ENCODE peak calls at places on chromosomes 5 and 9, in four cellular contexts. F is PC-3, K is fibroblast of lung, Q is GM23248. R is an unnamed sample.

GRCh38 chr5:72951850-72952468 is 3.9 kb upstream of the FCHO2 start:
- DNase-seq in K (peak), Q (peak), F (peak), R (peak)

GRCh38 chr9:133575673-133576590 is 33.3 kb downstream of the FAM163B start:
- DNase-seq in Q (no peak), F (no peak), K (no peak), R (no peak)

GRCh38 chr5:177307544-177308363 is 3.9 kb downstream of the MXD3 start:
- DNase-seq in Q (no peak), K (no peak), F (no peak), R (no peak)

GRCh38 chr5:154519375-154519774 is 41.3 kb upstream of the HAND1 start:
- DNase-seq in Q (peak), F (peak), K (peak), R (peak)

GRCh38 chr5:177131711-177132503 is 1.7 kb upstream of the NSD1 start:
- DNase-seq in Q (no peak), K (no peak), F (no peak), R (no peak)

GRCh38 chr9:83511051-83511450 is 27.1 kb downstream of the FRMD3 start:
- DNase-seq in K (peak), Q (peak), F (peak), R (peak)

GRCh38 chr9:7103382-7104170 is 345.8 kb downstream of the KDM4C start:
- DNase-seq in F (peak), K (peak), Q (no peak), R (peak)

GRCh38 chr5:130066644-130067043 is 162.4 kb downstream of the CHSY3 start:
- DNase-seq in F (no peak), K (peak), Q (peak), R (no peak)

GRCh38 chr9:126514037-126514821 is 99.5 kb upstream of the LMX1B start:
- DNase-seq in Q (peak), F (peak), K (peak), R (peak)

GRCh38 chr5:130923543-130924159 is 241.4 kb downstream of the HINT1 start:
- DNase-seq in Q (peak), F (no peak), K (peak), R (no peak)

GRCh38 chr9:16901589-16901988 is 31.1 kb upstream of the BNC2 start:
- DNase-seq in Q (peak), K (peak), F (peak), R (peak)

GRCh38 chr5:83595217-83595616 is 123.7 kb downstream of the VCAN start:
- DNase-seq in K (no peak), Q (no peak), F (peak), R (no peak)

GRCh38 chr5:157108961-157109360 is at the start of gene HAVCR2:
- DNase-seq in K (no peak), F (no peak), Q (no peak), R (no peak)

GRCh38 chr5:151222769-151223446 is 984 bp downstream of the CCDC69 start:
- DNase-seq in K (no peak), F (peak), Q (no peak), R (no peak)

GRCh38 chr5:133274597-133274935 is 222.8 kb downstream of the HSPA4 start:
- DNase-seq in Q (peak), K (no peak), F (no peak), R (no peak)

GRCh38 chr9:113992276-113992951 is 85.7 kb downstream of the AMBP start:
- DNase-seq in Q (no peak), K (no peak), F (no peak), R (no peak)

GRCh38 chr9:89377411-89377810 is 59.1 kb downstream of the SECISBP2 start:
- DNase-seq in K (no peak), F (no peak), Q (no peak), R (no peak)

GRCh38 chr9:37575511-37575914 is 667 bp downstream of the FBXO10 start:
- DNase-seq in Q (peak), K (no peak), F (no peak), R (no peak)

GRCh38 chr9:89376741-89377140 is 58.4 kb downstream of the SECISBP2 start:
- DNase-seq in K (no peak), F (no peak), Q (no peak), R (no peak)

GRCh38 chr9:122203995-122204394 is 24.8 kb downstream of the LHX6 start:
- DNase-seq in F (no peak), Q (no peak), K (no peak), R (no peak)

GRCh38 chr9:112844771-112845542 is 45.7 kb downstream of the SLC46A2 start:
- DNase-seq in K (peak), F (peak), Q (peak), R (peak)

GRCh38 chr5:6717247-6717646 is 4.0 kb downstream of the TENT4A start:
- DNase-seq in F (no peak), K (no peak), Q (no peak), R (no peak)

GRCh38 chr9:133976191-133976861 is 15.8 kb downstream of the VAV2 start:
- DNase-seq in Q (no peak), F (no peak), K (no peak), R (no peak)

GRCh38 chr5:26023361-26023760 is 1015.0 kb downstream of the CDH9 start:
- DNase-seq in F (no peak), K (no peak), Q (no peak), R (no peak)

GRCh38 chr9:32551491-32552049 is 557 bp upstream of the SMIM27 start:
- DNase-seq in F (peak), K (peak), Q (peak), R (no peak)

GRCh38 chr9:32394381-32395049 is 10.1 kb downstream of the ACO1 start:
- DNase-seq in Q (no peak), F (peak), K (peak), R (peak)

GRCh38 chr5:95178046-95178651 is 106.7 kb downstream of the MCTP1 start:
- DNase-seq in Q (peak), F (peak), K (peak), R (no peak)

GRCh38 chr9:21392270-21392669 is 7.1 kb upstream of the IFNA2 start:
- DNase-seq in F (peak), Q (peak), K (no peak), R (peak)

GRCh38 chr9:121398374-121398773 is 28.3 kb upstream of the STOM start:
- DNase-seq in F (peak), K (peak), Q (peak), R (peak)

GRCh38 chr5:92605591-92605990 is 975.4 kb downstream of the NR2F1-AS1 start:
- DNase-seq in Q (no peak), F (no peak), K (no peak), R (no peak)

GRCh38 chr5:169805527-169805934 is 168.5 kb downstream of the DOCK2 start:
- DNase-seq in Q (peak), K (peak), F (no peak), R (no peak)

GRCh38 chr5:179126506-179126991 is 66.4 kb downstream of the ZNF354C start:
- DNase-seq in F (no peak), Q (no peak), K (no peak), R (no peak)

GRCh38 chr5:148708854-148709253 is 54.5 kb upstream of the HTR4 start:
- DNase-seq in F (peak), K (no peak), Q (no peak), R (no peak)

GRCh38 chr9:93305497-93306020 is 121.6 kb downstream of the WNK2 start:
- DNase-seq in K (no peak), F (no peak), Q (no peak), R (no peak)

GRCh38 chr9:116646661-116647514 is 40.2 kb upstream of the TRIM32 start:
- DNase-seq in F (peak), Q (peak), K (peak), R (peak)

GRCh38 chr5:58258984-58259684 is 200.8 kb downstream of the PLK2 start:
- DNase-seq in Q (no peak), F (no peak), K (no peak), R (no peak)

GRCh38 chr5:58260243-58260642 is 199.6 kb downstream of the PLK2 start:
- DNase-seq in Q (no peak), K (no peak), F (no peak), R (no peak)

GRCh38 chr5:58261605-58262004 is 198.3 kb downstream of the PLK2 start:
- DNase-seq in K (peak), Q (peak), F (peak), R (peak)

GRCh38 chr5:58262226-58262625 is 197.7 kb downstream of the PLK2 start:
- DNase-seq in F (no peak), Q (peak), K (peak), R (no peak)

DNA sequence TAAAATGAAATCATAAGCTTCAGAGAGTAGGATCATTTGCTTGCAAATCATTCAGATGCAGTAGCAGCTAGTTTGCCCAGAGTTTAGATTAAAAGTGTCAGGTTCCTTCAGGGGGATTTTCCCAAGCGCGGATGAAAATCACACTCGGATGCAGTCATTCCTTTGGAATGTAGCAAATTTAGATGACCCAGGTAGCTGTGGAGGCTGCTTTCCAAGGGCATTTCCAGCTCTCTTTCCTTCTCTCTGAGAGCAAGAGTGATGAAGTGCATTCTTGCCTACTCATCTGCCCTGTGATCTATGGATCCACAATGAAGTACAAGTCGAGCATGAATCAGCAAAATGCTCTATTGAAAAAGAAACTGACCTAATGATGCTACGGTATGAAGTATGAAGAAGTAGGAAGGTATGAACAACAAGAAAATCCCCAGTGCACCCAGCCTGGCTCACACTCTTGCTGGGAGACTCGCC is 200.2 kb downstream of the PLK2 start:
- DNase-seq in K (peak), F (peak), Q (peak), R (peak)
- TF ChIP-seq EZH2 in K (no peak), F (no peak), Q (no peak), R (no peak)

GRCh38 chr5:54986269-54986654 is 869 bp upstream of the ESM1 start:
- DNase-seq in Q (no peak), F (no peak), K (peak), R (no peak)

GRCh38 chr5:54985301-54986268 is at the start of gene ESM1:
- DNase-seq in F (peak), K (peak), Q (peak), R (peak)

DNA sequence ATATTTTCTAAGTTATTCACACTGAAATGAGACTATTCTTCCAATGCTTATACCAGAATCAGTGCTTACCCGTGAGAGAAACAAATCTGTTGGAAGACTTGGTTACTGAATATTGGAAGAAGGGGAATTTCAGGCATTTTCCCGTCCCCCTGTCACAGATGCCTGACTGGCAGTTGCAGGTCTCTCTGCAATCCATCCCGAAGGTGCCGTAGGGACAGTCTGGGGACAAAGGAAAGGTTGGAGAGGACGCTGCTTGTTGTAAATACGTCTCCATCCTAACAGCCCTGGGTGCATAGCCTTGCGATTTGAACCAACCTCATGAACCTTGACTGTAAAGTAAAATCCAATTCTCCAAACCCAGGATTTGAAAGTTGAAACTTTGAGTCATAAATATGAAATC is 3.5 kb downstream of the ESM1 start:
- DNase-seq in F (no peak), Q (no peak), K (no peak), R (no peak)
- H3K4me2 ChIP-seq in F (peak), Q (peak), K (peak), R (no peak)

GRCh38 chr5:135026645-135027317 is 7.2 kb downstream of the PITX1 start:
- DNase-seq in F (no peak), Q (no peak), K (no peak), R (no peak)

GRCh38 chr5:135027318-135027698 is 6.7 kb downstream of the PITX1 start:
- DNase-seq in K (no peak), F (no peak), Q (no peak), R (no peak)

GRCh38 chr5:135029468-135030122 is 4.4 kb downstream of the PITX1 start:
- DNase-seq in K (no peak), Q (no peak), F (no peak), R (no peak)

GRCh38 chr5:135028791-135029467 is 5.1 kb downstream of the PITX1 start:
- DNase-seq in K (no peak), Q (no peak), F (no peak), R (no peak)

GRCh38 chr5:135027699-135028615 is 6.1 kb downstream of the PITX1 start:
- DNase-seq in K (no peak), F (no peak), Q (no peak), R (no peak)
- TF ChIP-seq EZH2 in K (peak), F (no peak), Q (peak), R (no peak)

DNA sequence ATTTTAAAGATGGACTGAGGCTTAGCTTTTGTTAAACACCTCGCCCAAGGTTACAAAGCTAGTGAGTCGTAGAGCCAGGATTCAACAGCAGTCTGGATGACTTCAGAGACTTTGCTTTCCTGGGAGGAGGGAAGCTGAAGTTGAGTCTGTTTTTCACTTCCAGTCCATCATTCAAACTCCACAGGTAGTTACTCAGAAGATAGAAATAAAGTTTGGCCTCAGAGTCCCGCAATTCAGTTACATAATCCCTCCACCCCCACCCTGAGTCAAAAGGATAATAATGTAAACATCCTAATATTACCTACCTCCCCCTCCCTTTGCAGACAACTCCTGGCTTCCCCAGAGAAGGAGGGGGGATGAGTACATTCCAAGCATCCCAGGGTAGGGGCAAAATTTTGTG is 8.1 kb downstream of the HBEGF start:
- DNase-seq in Q (peak), K (peak), F (peak), R (peak)
- H3K4me2 ChIP-seq in Q (no peak), K (no peak), F (peak), R (peak)

DNA sequence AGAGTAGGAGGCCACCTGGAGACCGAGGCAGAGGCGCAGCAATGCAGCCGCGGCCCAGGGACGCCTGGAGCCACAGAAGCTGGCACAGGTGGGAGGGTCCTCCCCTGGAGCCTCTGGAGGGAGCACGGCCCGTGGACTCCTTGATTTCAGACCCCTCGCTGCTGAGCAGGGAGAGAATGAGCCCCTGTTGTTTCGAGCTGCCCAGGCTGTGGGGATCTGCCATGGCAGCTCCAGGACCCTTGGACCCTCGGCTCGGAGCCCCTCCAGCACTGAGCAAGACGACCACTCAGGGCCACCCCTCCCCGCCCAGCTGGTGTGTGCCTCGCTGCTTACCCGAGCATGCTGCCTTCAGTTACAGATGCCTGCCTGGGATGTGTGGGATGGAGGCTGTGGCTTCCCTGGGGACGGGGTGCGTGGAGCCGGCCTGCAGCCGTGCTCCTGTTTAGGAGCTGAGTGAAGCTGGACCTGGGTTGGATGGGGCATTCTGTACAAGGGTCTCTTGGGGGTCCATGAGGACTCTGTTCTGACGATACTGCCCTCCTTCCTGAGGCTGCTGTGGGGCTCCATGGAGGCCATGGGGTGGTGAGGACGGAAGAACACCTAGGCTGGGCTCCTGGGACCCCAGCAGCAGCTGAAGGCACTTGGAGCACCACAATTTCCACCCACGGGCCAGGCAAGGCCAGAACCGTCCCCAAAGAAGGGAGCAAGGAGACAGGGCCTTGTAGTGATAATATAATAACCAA is 115.1 kb upstream of the LPCAT1 start:
- DNase-seq in Q (no peak), F (no peak), K (no peak), R (no peak)
- TF ChIP-seq EZH2 in Q (no peak), F (no peak), K (no peak), R (no peak)

GRCh38 chr9:28810375-28811075 is 1237.2 kb upstream of the C9orf72 start:
- DNase-seq in Q (no peak), F (peak), K (peak), R (peak)

GRCh38 chr9:28805197-28805596 is 1231.9 kb upstream of the C9orf72 start:
- DNase-seq in K (no peak), Q (no peak), F (no peak), R (no peak)

GRCh38 chr9:28808042-28808441 is 1234.8 kb upstream of the C9orf72 start:
- DNase-seq in K (peak), F (peak), Q (no peak), R (peak)
- H3K4me2 ChIP-seq in K (no peak), F (peak), Q (no peak), R (peak)

GRCh38 chr9:34628656-34629491 is at the start of gene ARID3C:
- DNase-seq in Q (peak), F (peak), K (no peak), R (peak)

GRCh38 chr9:34627716-34628655 is 880 bp downstream of the ARID3C start:
- DNase-seq in F (no peak), K (no peak), Q (no peak), R (no peak)

GRCh38 chr9:34630402-34631154 is 1.7 kb upstream of the ARID3C start:
- DNase-seq in F (no peak), Q (peak), K (no peak), R (no peak)

GRCh38 chr9:34633166-34633565 is 4.3 kb upstream of the ARID3C start:
- DNase-seq in K (no peak), F (no peak), Q (no peak), R (no peak)

GRCh38 chr9:34629492-34629809 is 585 bp upstream of the ARID3C start:
- DNase-seq in Q (no peak), F (no peak), K (no peak), R (no peak)
- TF ChIP-seq EZH2 in Q (peak), F (no peak), K (peak), R (peak)

DNA sequence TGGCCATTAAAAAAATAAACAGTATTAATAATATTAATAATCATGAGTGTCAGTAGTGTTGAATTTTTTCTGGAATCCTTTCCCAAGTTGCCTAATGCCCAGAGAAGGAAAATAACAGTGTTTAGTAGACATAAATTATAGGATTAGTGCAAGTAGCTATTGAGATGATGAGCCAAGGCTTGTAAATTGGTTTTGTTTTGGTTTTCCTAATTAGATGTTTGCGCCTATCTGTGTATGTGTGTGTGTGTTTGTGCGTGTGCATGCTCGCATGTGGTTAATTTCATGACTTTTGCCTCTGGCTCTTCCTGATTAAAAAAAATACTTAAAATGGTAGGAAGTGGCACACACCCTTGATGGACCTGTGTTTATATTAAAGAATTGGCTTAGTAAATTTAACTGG is 55.4 kb downstream of the FXN start:
- DNase-seq in K (no peak), Q (no peak), F (no peak), R (no peak)
- H3K4me2 ChIP-seq in K (no peak), Q (no peak), F (no peak), R (no peak)

GRCh38 chr5:31640024-31640423 is 1.1 kb downstream of the PDZD2 start:
- DNase-seq in Q (no peak), K (no peak), F (no peak), R (no peak)

GRCh38 chr5:31638286-31638685 is 645 bp upstream of the PDZD2 start:
- DNase-seq in F (no peak), Q (peak), K (no peak), R (no peak)

GRCh38 chr5:31639488-31640011 is 619 bp downstream of the PDZD2 start:
- DNase-seq in Q (no peak), F (no peak), K (no peak), R (no peak)

GRCh38 chr5:31637851-31638250 is 1.1 kb upstream of the PDZD2 start:
- DNase-seq in F (no peak), K (no peak), Q (no peak), R (no peak)

GRCh38 chr5:31638748-31639418 is at the start of gene PDZD2:
- DNase-seq in F (peak), K (peak), Q (peak), R (peak)
- TF ChIP-seq EZH2 in F (no peak), K (no peak), Q (no peak), R (no peak)